ENCODE peak calls at places on chromosomes 4 and X, in nine cellular contexts. K is MCF 10A, E is ACHN, H is mammary epithelial cell, R is caudate nucleus, C is hippocampal formation, G is NCI-H1105 treated with DMSO at 0.1 percent for 48 hours, W is AG08395, N is iPS-NIHi11. X is an unnamed sample.
A peak's percentile ranks its signal among the peaks of the same experiment; 100 is the strongest.

GRCh38 chrX:12011075-12011474 is 127.2 kb upstream of the FRMPD4 start:
- DNase-seq in K (peak; percentile 81), E (no peak), H (peak; percentile 85), R (no peak), C (no peak), G (no peak), W (no peak), N (no peak), X (no peak)

GRCh38 chr4:99790796-99791617 is 25.6 kb upstream of the DAPP1 start:
- DNase-seq in K (peak; percentile 67), E (no peak), H (peak; percentile 88), R (no peak), C (no peak), G (peak; percentile 88), W (no peak), N (no peak), X (no peak)

GRCh38 chrX:132489256-132490085 is 633 bp upstream of the MBNL3 start:
- DNase-seq in K (peak; percentile 76), E (peak; percentile 48), H (peak; percentile 66), R (no peak), C (peak; percentile 36), G (peak; percentile 61), W (peak; percentile 11), N (peak; percentile 35), X (peak; percentile 79)

GRCh38 chr4:10821826-10822225 is 137.3 kb upstream of the CLNK start:
- DNase-seq in K (no peak), E (no peak), H (no peak), R (no peak), C (no peak), G (no peak), W (no peak), N (no peak), X (no peak)

GRCh38 chrX:19539665-19540064 is 24.4 kb upstream of the MAP3K15 start:
- DNase-seq in K (no peak), E (no peak), H (no peak), R (no peak), C (no peak), G (no peak), W (no peak), N (no peak), X (no peak)

GRCh38 chr4:90328558-90328957 is 201.4 kb downstream of the CCSER1 start:
- DNase-seq in K (peak; percentile 93), E (no peak), H (peak; percentile 41), R (no peak), C (no peak), G (peak; percentile 58), W (no peak), N (peak; percentile 8), X (no peak)

GRCh38 chr4:40525811-40526598 is 103.7 kb downstream of the RBM47 start:
- DNase-seq in K (peak; percentile 93), E (peak; percentile 77), H (peak; percentile 54), R (no peak), C (no peak), G (no peak), W (peak; percentile 87), N (no peak), X (peak; percentile 73)

GRCh38 chr4:15495621-15496020 is 25.9 kb downstream of the CC2D2A start:
- DNase-seq in K (no peak), E (no peak), H (no peak), R (no peak), C (no peak), G (peak; percentile 1), W (no peak), N (no peak), X (no peak)

GRCh38 chrX:130413415-130413814 is 11.6 kb downstream of the RBMX2 start:
- DNase-seq in K (no peak), E (no peak), H (no peak), R (no peak), C (no peak), G (no peak), W (no peak), N (no peak), X (no peak)

GRCh38 chrX:39418936-39419659 is 617.8 kb downstream of the MID1IP1 start:
- DNase-seq in K (no peak), E (no peak), H (no peak), R (no peak), C (no peak), G (no peak), W (no peak), N (no peak), X (no peak)

GRCh38 chr4:182318256-182318655 is 75.1 kb downstream of the TENM3 start:
- DNase-seq in K (peak; percentile 48), E (no peak), H (no peak), R (no peak), C (no peak), G (no peak), W (no peak), N (no peak), X (no peak)

GRCh38 chr4:36399762-36400353 is 118.4 kb downstream of the DTHD1 start:
- DNase-seq in K (peak; percentile 47), E (peak; percentile 34), H (no peak), R (peak; percentile 5), C (peak; percentile 10), G (peak; percentile 16), W (no peak), N (peak; percentile 16), X (peak; percentile 68)

GRCh38 chrX:110941906-110942305 is 146.3 kb upstream of the CHRDL1 start:
- DNase-seq in K (peak; percentile 30), E (no peak), H (peak; percentile 24), R (no peak), C (no peak), G (no peak), W (no peak), N (no peak), X (no peak)

GRCh38 chr4:174222266-174222872 is 61.1 kb downstream of the FBXO8 start:
- DNase-seq in K (peak; percentile 52), E (peak; percentile 50), H (peak; percentile 14), R (no peak), C (no peak), G (peak; percentile 3), W (peak; percentile 26), N (peak; percentile 27), X (peak; percentile 41)

GRCh38 chrX:134524181-134524580 is 64.2 kb downstream of the HPRT1 start:
- DNase-seq in K (no peak), E (no peak), H (no peak), R (no peak), C (no peak), G (no peak), W (no peak), N (no peak), X (no peak)

GRCh38 chr4:142516686-142517145 is 329.4 kb downstream of the INPP4B start:
- DNase-seq in K (no peak), E (no peak), H (peak; percentile 55), R (no peak), C (no peak), G (no peak), W (peak; percentile 57), N (no peak), X (no peak)

GRCh38 chr4:138050601-138051000 is 191.5 kb downstream of the SLC7A11 start:
- DNase-seq in K (peak; percentile 15), E (no peak), H (no peak), R (no peak), C (no peak), G (no peak), W (no peak), N (peak; percentile 9), X (no peak)

GRCh38 chrX:54076903-54077302 is 32.6 kb upstream of the PHF8 start:
- DNase-seq in K (peak; percentile 88), E (peak; percentile 2), H (peak; percentile 73), R (no peak), C (no peak), G (no peak), W (peak; percentile 25), N (no peak), X (no peak)

GRCh38 chrX:107769581-107770317 is 5.8 kb downstream of the TSC22D3 start:
- DNase-seq in K (no peak), E (no peak), H (no peak), R (no peak), C (no peak), G (no peak), W (no peak), N (no peak), X (no peak)

GRCh38 chrX:39397561-39398200 is 596.4 kb downstream of the MID1IP1 start:
- DNase-seq in K (no peak), E (no peak), H (no peak), R (no peak), C (no peak), G (peak; percentile 74), W (no peak), N (no peak), X (no peak)

GRCh38 chrX:107549504-107549903 is 78.8 kb upstream of the PRPS1 start:
- DNase-seq in K (no peak), E (no peak), H (no peak), R (no peak), C (no peak), G (no peak), W (no peak), N (no peak), X (no peak)

GRCh38 chr4:142549726-142550463 is 296.2 kb downstream of the INPP4B start:
- DNase-seq in K (peak; percentile 58), E (no peak), H (peak; percentile 97), R (peak; percentile 15), C (no peak), G (peak; percentile 90), W (peak; percentile 66), N (peak; percentile 14), X (peak; percentile 93)

GRCh38 chrX:45063319-45064095 is 137.2 kb downstream of the DIPK2B start:
- DNase-seq in K (peak; percentile 88), E (peak; percentile 4), H (peak; percentile 63), R (no peak), C (no peak), G (no peak), W (no peak), N (no peak), X (no peak)

GRCh38 chrX:125422986-125423385 is 103.3 kb downstream of the TEX13C start:
- DNase-seq in K (no peak), E (no peak), H (no peak), R (no peak), C (no peak), G (no peak), W (no peak), N (no peak), X (no peak)

GRCh38 chr4:152106113-152106763 is 345.4 kb upstream of the GATB start:
- DNase-seq in K (peak; percentile 93), E (peak; percentile 90), H (peak; percentile 92), R (peak; percentile 80), C (no peak), G (no peak), W (peak; percentile 91), N (no peak), X (peak; percentile 77)

GRCh38 chr4:15653430-15653829 is 1.7 kb downstream of the FBXL5 start:
- DNase-seq in K (no peak), E (peak; percentile 46), H (no peak), R (no peak), C (no peak), G (no peak), W (no peak), N (no peak), X (peak; percentile 15)

GRCh38 chr4:5812506-5813229 is 80.2 kb downstream of the CRMP1 start:
- DNase-seq in K (peak; percentile 83), E (peak; percentile 65), H (peak; percentile 55), R (peak; percentile 64), C (peak; percentile 23), G (peak; percentile 30), W (peak; percentile 84), N (peak; percentile 76), X (peak; percentile 83)

GRCh38 chr4:102778720-102779119 is 18.0 kb upstream of the MANBA start:
- DNase-seq in K (no peak), E (no peak), H (no peak), R (no peak), C (no peak), G (no peak), W (no peak), N (no peak), X (peak; percentile 61)

GRCh38 chr4:139584784-139585183 is 28.8 kb upstream of the SETD7 start:
- DNase-seq in K (peak; percentile 33), E (no peak), H (no peak), R (no peak), C (no peak), G (no peak), W (no peak), N (no peak), X (no peak)

GRCh38 chr4:30720656-30721352 is 635 bp downstream of the PCDH7 start:
- DNase-seq in K (peak; percentile 64), E (peak; percentile 26), H (no peak), R (peak; percentile 61), C (peak; percentile 24), G (no peak), W (no peak), N (peak; percentile 19), X (no peak)

GRCh38 chr4:48187813-48188212 is 53.8 kb upstream of the TXK start:
- DNase-seq in K (no peak), E (no peak), H (no peak), R (no peak), C (no peak), G (no peak), W (no peak), N (no peak), X (no peak)

X was measured in HT-29.